ENCODE peak calls at places on chromosomes 12 and 14, in ten cellular contexts. One of them, this sample, is unnamed. For H3K36me3, the result is how much of the 10 kb centered on the place peaks cover.

GRCh38 chr12:5096241-5096880 is 52.7 kb downstream of the KCNA5 start:
- DNase-seq in bronchial epithelial cell: peak
- DNase-seq in GM23338: no peak
- DNase-seq in thoracic aorta: no peak
- DNase-seq in cardiac muscle cell: peak
- DNase-seq in CD8-positive, alpha-beta T cell: no peak
- DNase-seq in heart left ventricle: no peak
- DNase-seq in PC-3: peak
- DNase-seq in stomach: no peak
- DNase-seq in left ventricle myocardium inferior: no peak
- DNase-seq in this sample: peak

GRCh38 chr14:73239463-73240241 is 2.3 kb downstream of the PAPLN start:
- DNase-seq in bronchial epithelial cell: no peak
- DNase-seq in GM23338: peak
- DNase-seq in thoracic aorta: no peak
- DNase-seq in cardiac muscle cell: peak
- DNase-seq in CD8-positive, alpha-beta T cell: no peak
- DNase-seq in heart left ventricle: no peak
- DNase-seq in PC-3: peak
- DNase-seq in stomach: no peak
- DNase-seq in left ventricle myocardium inferior: peak
- DNase-seq in this sample: no peak

GRCh38 chr12:63163542-63163941 is 12.5 kb upstream of the AVPR1A start:
- DNase-seq in bronchial epithelial cell: no peak
- DNase-seq in GM23338: no peak
- DNase-seq in thoracic aorta: no peak
- DNase-seq in cardiac muscle cell: no peak
- DNase-seq in CD8-positive, alpha-beta T cell: no peak
- DNase-seq in heart left ventricle: no peak
- DNase-seq in PC-3: no peak
- DNase-seq in stomach: no peak
- DNase-seq in left ventricle myocardium inferior: no peak
- DNase-seq in this sample: no peak

GRCh38 chr12:3032161-3032560 is 45.0 kb upstream of the TSPAN9 start:
- DNase-seq in bronchial epithelial cell: no peak
- DNase-seq in GM23338: no peak
- DNase-seq in thoracic aorta: no peak
- DNase-seq in cardiac muscle cell: no peak
- DNase-seq in CD8-positive, alpha-beta T cell: no peak
- DNase-seq in heart left ventricle: peak
- DNase-seq in PC-3: no peak
- DNase-seq in stomach: no peak
- DNase-seq in left ventricle myocardium inferior: no peak
- DNase-seq in this sample: no peak

GRCh38 chr14:101217972-101218371 is 314.4 kb upstream of the RTL1 start:
- DNase-seq in bronchial epithelial cell: no peak
- DNase-seq in GM23338: no peak
- DNase-seq in thoracic aorta: no peak
- DNase-seq in cardiac muscle cell: no peak
- DNase-seq in CD8-positive, alpha-beta T cell: no peak
- DNase-seq in heart left ventricle: no peak
- DNase-seq in PC-3: no peak
- DNase-seq in stomach: peak
- DNase-seq in left ventricle myocardium inferior: no peak
- DNase-seq in this sample: no peak

GRCh38 chr14:67695394-67695949 is at the start of gene RDH11:
- DNase-seq in bronchial epithelial cell: peak
- DNase-seq in GM23338: peak
- DNase-seq in thoracic aorta: peak
- DNase-seq in cardiac muscle cell: peak
- DNase-seq in CD8-positive, alpha-beta T cell: peak
- DNase-seq in heart left ventricle: peak
- DNase-seq in PC-3: peak
- DNase-seq in stomach: peak
- DNase-seq in left ventricle myocardium inferior: peak
- DNase-seq in this sample: peak

GRCh38 chr12:63752283-63752682 is 27.4 kb upstream of the RXYLT1 start:
- DNase-seq in bronchial epithelial cell: no peak
- DNase-seq in GM23338: no peak
- DNase-seq in thoracic aorta: no peak
- DNase-seq in cardiac muscle cell: no peak
- DNase-seq in CD8-positive, alpha-beta T cell: no peak
- DNase-seq in heart left ventricle: no peak
- DNase-seq in PC-3: no peak
- DNase-seq in stomach: no peak
- DNase-seq in left ventricle myocardium inferior: no peak
- DNase-seq in this sample: no peak

GRCh38 chr12:69161835-69162234 is 77.5 kb upstream of the CPSF6 start:
- DNase-seq in bronchial epithelial cell: no peak
- DNase-seq in GM23338: no peak
- DNase-seq in thoracic aorta: no peak
- DNase-seq in cardiac muscle cell: peak
- DNase-seq in CD8-positive, alpha-beta T cell: no peak
- DNase-seq in heart left ventricle: no peak
- DNase-seq in PC-3: no peak
- DNase-seq in stomach: no peak
- DNase-seq in left ventricle myocardium inferior: no peak
- DNase-seq in this sample: no peak

GRCh38 chr12:107287436-107288413 is 194.4 kb upstream of the CRY1 start:
- DNase-seq in bronchial epithelial cell: peak
- DNase-seq in GM23338: no peak
- DNase-seq in thoracic aorta: no peak
- DNase-seq in cardiac muscle cell: no peak
- DNase-seq in CD8-positive, alpha-beta T cell: no peak
- DNase-seq in heart left ventricle: no peak
- DNase-seq in PC-3: peak
- DNase-seq in stomach: no peak
- DNase-seq in left ventricle myocardium inferior: no peak
- DNase-seq in this sample: no peak

GRCh38 chr14:81400852-81401251 is 728 bp upstream of the STON2 start:
- DNase-seq in bronchial epithelial cell: peak
- DNase-seq in GM23338: peak
- DNase-seq in thoracic aorta: peak
- DNase-seq in cardiac muscle cell: peak
- DNase-seq in CD8-positive, alpha-beta T cell: no peak
- DNase-seq in heart left ventricle: no peak
- DNase-seq in PC-3: peak
- DNase-seq in stomach: peak
- DNase-seq in left ventricle myocardium inferior: no peak
- DNase-seq in this sample: peak

GRCh38 chr14:77516111-77516510 is 17.5 kb upstream of the ISM2 start:
- DNase-seq in bronchial epithelial cell: no peak
- DNase-seq in GM23338: no peak
- DNase-seq in thoracic aorta: no peak
- DNase-seq in cardiac muscle cell: no peak
- DNase-seq in CD8-positive, alpha-beta T cell: no peak
- DNase-seq in heart left ventricle: no peak
- DNase-seq in PC-3: no peak
- DNase-seq in stomach: no peak
- DNase-seq in left ventricle myocardium inferior: no peak
- DNase-seq in this sample: no peak

GRCh38 chr12:107320031-107320928 is 226.9 kb upstream of the CRY1 start:
- DNase-seq in bronchial epithelial cell: peak
- DNase-seq in GM23338: peak
- DNase-seq in thoracic aorta: no peak
- DNase-seq in cardiac muscle cell: peak
- DNase-seq in CD8-positive, alpha-beta T cell: peak
- DNase-seq in heart left ventricle: peak
- DNase-seq in PC-3: peak
- DNase-seq in stomach: no peak
- DNase-seq in left ventricle myocardium inferior: peak
- DNase-seq in this sample: peak

GRCh38 chr12:13670249-13670648 is 311.2 kb downstream of the GRIN2B start:
- DNase-seq in bronchial epithelial cell: no peak
- DNase-seq in GM23338: no peak
- DNase-seq in thoracic aorta: no peak
- DNase-seq in cardiac muscle cell: no peak
- DNase-seq in CD8-positive, alpha-beta T cell: no peak
- DNase-seq in heart left ventricle: no peak
- DNase-seq in PC-3: no peak
- DNase-seq in stomach: no peak
- DNase-seq in left ventricle myocardium inferior: no peak
- DNase-seq in this sample: no peak

GRCh38 chr12:13666806-13667205 is 314.6 kb downstream of the GRIN2B start:
- DNase-seq in bronchial epithelial cell: no peak
- DNase-seq in GM23338: no peak
- DNase-seq in thoracic aorta: no peak
- DNase-seq in cardiac muscle cell: no peak
- DNase-seq in CD8-positive, alpha-beta T cell: no peak
- DNase-seq in heart left ventricle: no peak
- DNase-seq in PC-3: no peak
- DNase-seq in stomach: no peak
- DNase-seq in left ventricle myocardium inferior: no peak
- DNase-seq in this sample: no peak

GRCh38 chr12:13668880-13669279 is 312.5 kb downstream of the GRIN2B start:
- DNase-seq in bronchial epithelial cell: no peak
- DNase-seq in GM23338: no peak
- DNase-seq in thoracic aorta: no peak
- DNase-seq in cardiac muscle cell: no peak
- DNase-seq in CD8-positive, alpha-beta T cell: no peak
- DNase-seq in heart left ventricle: no peak
- DNase-seq in PC-3: no peak
- DNase-seq in stomach: no peak
- DNase-seq in left ventricle myocardium inferior: no peak
- DNase-seq in this sample: no peak
- H3K36me3 ChIP-seq in bronchial epithelial cell: under half
- H3K36me3 ChIP-seq in GM23338: under half
- H3K36me3 ChIP-seq in thoracic aorta: under half
- H3K36me3 ChIP-seq in cardiac muscle cell: under half
- H3K36me3 ChIP-seq in CD8-positive, alpha-beta T cell: under half
- H3K36me3 ChIP-seq in heart left ventricle: under half
- H3K36me3 ChIP-seq in PC-3: under half
- H3K36me3 ChIP-seq in stomach: under half
- H3K36me3 ChIP-seq in left ventricle myocardium inferior: under half
- H3K36me3 ChIP-seq in this sample: under half

DNA sequence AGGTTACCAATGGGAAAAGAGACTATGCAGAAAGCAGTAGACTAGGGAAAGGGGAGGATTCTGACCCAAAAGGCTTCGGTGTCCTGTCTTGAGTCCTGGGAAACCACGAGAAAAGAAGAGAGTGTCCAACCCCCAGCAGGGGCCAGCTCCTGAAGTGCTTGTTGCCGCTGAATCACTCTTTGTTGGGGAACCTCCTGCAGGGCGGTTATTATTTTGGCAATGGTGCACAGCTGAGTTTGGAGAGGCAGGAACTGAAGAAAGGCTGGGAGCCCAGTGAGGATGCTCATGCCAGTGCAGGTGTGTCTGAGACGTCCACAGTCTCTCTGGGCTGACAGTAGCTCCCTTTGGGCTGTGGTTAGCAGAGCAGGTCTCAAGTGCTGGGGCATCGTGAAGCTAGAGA is 97.6 kb downstream of the PLXNC1 start:
- DNase-seq in bronchial epithelial cell: no peak
- DNase-seq in GM23338: no peak
- DNase-seq in thoracic aorta: no peak
- DNase-seq in cardiac muscle cell: no peak
- DNase-seq in CD8-positive, alpha-beta T cell: no peak
- DNase-seq in heart left ventricle: no peak
- DNase-seq in PC-3: no peak
- DNase-seq in stomach: no peak
- DNase-seq in left ventricle myocardium inferior: no peak
- DNase-seq in this sample: no peak
- TF ChIP-seq CTCF in bronchial epithelial cell: no peak
- TF ChIP-seq CTCF in GM23338: no peak
- TF ChIP-seq CTCF in thoracic aorta: no peak
- TF ChIP-seq CTCF in cardiac muscle cell: no peak
- TF ChIP-seq CTCF in CD8-positive, alpha-beta T cell: no peak
- TF ChIP-seq CTCF in heart left ventricle: no peak
- TF ChIP-seq CTCF in PC-3: no peak
- TF ChIP-seq CTCF in stomach: no peak
- TF ChIP-seq CTCF in left ventricle myocardium inferior: no peak
- TF ChIP-seq CTCF in this sample: no peak

GRCh38 chr14:23077962-23078361 is 17.0 kb downstream of the ACIN1 start:
- DNase-seq in bronchial epithelial cell: no peak
- DNase-seq in GM23338: no peak
- DNase-seq in thoracic aorta: no peak
- DNase-seq in cardiac muscle cell: no peak
- DNase-seq in CD8-positive, alpha-beta T cell: no peak
- DNase-seq in heart left ventricle: no peak
- DNase-seq in PC-3: no peak
- DNase-seq in stomach: no peak
- DNase-seq in left ventricle myocardium inferior: no peak
- DNase-seq in this sample: no peak

GRCh38 chr14:23076785-23077408 is 18.0 kb downstream of the ACIN1 start:
- DNase-seq in bronchial epithelial cell: no peak
- DNase-seq in GM23338: peak
- DNase-seq in thoracic aorta: no peak
- DNase-seq in cardiac muscle cell: peak
- DNase-seq in CD8-positive, alpha-beta T cell: no peak
- DNase-seq in heart left ventricle: no peak
- DNase-seq in PC-3: peak
- DNase-seq in stomach: no peak
- DNase-seq in left ventricle myocardium inferior: no peak
- DNase-seq in this sample: no peak

GRCh38 chr14:23071975-23072539 is 14.7 kb upstream of the CDH24 start:
- DNase-seq in bronchial epithelial cell: peak
- DNase-seq in GM23338: peak
- DNase-seq in thoracic aorta: no peak
- DNase-seq in cardiac muscle cell: no peak
- DNase-seq in CD8-positive, alpha-beta T cell: no peak
- DNase-seq in heart left ventricle: no peak
- DNase-seq in PC-3: peak
- DNase-seq in stomach: no peak
- DNase-seq in left ventricle myocardium inferior: no peak
- DNase-seq in this sample: no peak

GRCh38 chr14:23071244-23071974 is 14.1 kb upstream of the CDH24 start:
- DNase-seq in bronchial epithelial cell: peak
- DNase-seq in GM23338: peak
- DNase-seq in thoracic aorta: peak
- DNase-seq in cardiac muscle cell: peak
- DNase-seq in CD8-positive, alpha-beta T cell: peak
- DNase-seq in heart left ventricle: peak
- DNase-seq in PC-3: peak
- DNase-seq in stomach: peak
- DNase-seq in left ventricle myocardium inferior: peak
- DNase-seq in this sample: peak

DNA sequence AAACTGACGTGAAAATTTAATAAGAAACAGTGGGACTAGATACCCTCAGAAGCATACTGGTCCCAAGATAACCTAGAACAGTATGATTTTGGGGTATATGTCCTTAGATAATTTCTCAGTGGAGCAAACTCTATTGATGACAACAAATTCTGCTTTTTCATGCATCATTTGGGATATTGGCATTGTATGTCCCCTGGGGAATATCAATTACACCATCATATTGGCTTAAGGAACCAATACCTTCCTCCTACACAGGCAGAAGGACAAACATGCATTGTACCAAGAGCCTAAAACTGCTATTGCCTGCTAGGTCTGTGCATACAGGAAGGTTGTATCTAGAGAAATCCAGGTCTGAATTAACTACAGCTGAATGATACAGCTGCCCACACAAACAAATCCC is 17.6 kb upstream of the CDH24 start:
- DNase-seq in bronchial epithelial cell: no peak
- DNase-seq in GM23338: no peak
- DNase-seq in thoracic aorta: no peak
- DNase-seq in cardiac muscle cell: no peak
- DNase-seq in CD8-positive, alpha-beta T cell: no peak
- DNase-seq in heart left ventricle: no peak
- DNase-seq in PC-3: no peak
- DNase-seq in stomach: no peak
- DNase-seq in left ventricle myocardium inferior: no peak
- DNase-seq in this sample: no peak
- H3K36me3 ChIP-seq in bronchial epithelial cell: under half
- H3K36me3 ChIP-seq in GM23338: half or more
- H3K36me3 ChIP-seq in thoracic aorta: half or more
- H3K36me3 ChIP-seq in cardiac muscle cell: under half
- H3K36me3 ChIP-seq in CD8-positive, alpha-beta T cell: half or more
- H3K36me3 ChIP-seq in heart left ventricle: half or more
- H3K36me3 ChIP-seq in PC-3: half or more
- H3K36me3 ChIP-seq in stomach: half or more
- H3K36me3 ChIP-seq in left ventricle myocardium inferior: half or more
- H3K36me3 ChIP-seq in this sample: under half

GRCh38 chr14:22886500-22887259 is 3.7 kb downstream of the REM2 start:
- DNase-seq in bronchial epithelial cell: peak
- DNase-seq in GM23338: peak
- DNase-seq in thoracic aorta: peak
- DNase-seq in cardiac muscle cell: peak
- DNase-seq in CD8-positive, alpha-beta T cell: peak
- DNase-seq in heart left ventricle: peak
- DNase-seq in PC-3: peak
- DNase-seq in stomach: peak
- DNase-seq in left ventricle myocardium inferior: peak
- DNase-seq in this sample: peak
- TF ChIP-seq CTCF in bronchial epithelial cell: peak
- TF ChIP-seq CTCF in GM23338: no peak
- TF ChIP-seq CTCF in thoracic aorta: no peak
- TF ChIP-seq CTCF in cardiac muscle cell: no peak
- TF ChIP-seq CTCF in CD8-positive, alpha-beta T cell: no peak
- TF ChIP-seq CTCF in heart left ventricle: no peak
- TF ChIP-seq CTCF in PC-3: no peak
- TF ChIP-seq CTCF in stomach: no peak
- TF ChIP-seq CTCF in left ventricle myocardium inferior: peak
- TF ChIP-seq CTCF in this sample: no peak